ENCODE peak calls at places on chromosomes 11 and 22, in ten cellular contexts. H is MM.1S, L is IMR-90, D is osteoblast, T is PC-3, Q is neural progenitor cell, U is GM23338, G is SK-N-SH, F is GM12878, C is mammary epithelial cell. E is an unnamed sample.

GRCh38 chr22:49911881-49912625 is 6.2 kb downstream of the ALG12 start:
- DNase-seq in F (no peak), D (peak), L (no peak), C (no peak), T (no peak), G (no peak), Q (no peak), H (no peak), U (no peak), E (no peak)

GRCh38 chr11:120168108-120168959 is 30.4 kb upstream of the TRIM29 start:
- DNase-seq in G (no peak), T (no peak), H (no peak), Q (no peak), C (no peak), U (no peak), D (no peak), F (no peak), L (peak), E (no peak)

GRCh38 chr11:86477495-86478155 is 102.9 kb downstream of the CCDC81 start:
- DNase-seq in D (peak), T (peak), Q (no peak), L (peak), C (no peak), F (no peak), U (no peak), G (no peak), H (no peak), E (no peak)

GRCh38 chr11:92801685-92802084 is 167.8 kb upstream of the MTNR1B start:
- DNase-seq in T (no peak), C (no peak), D (no peak), L (no peak), H (no peak), Q (no peak), G (no peak), U (no peak), F (no peak), E (no peak)

GRCh38 chr11:34732831-34733230 is 111.9 kb downstream of the EHF start:
- DNase-seq in U (no peak), C (no peak), H (no peak), D (no peak), T (no peak), Q (no peak), L (no peak), F (no peak), G (no peak), E (no peak)

GRCh38 chr11:77211040-77211451 is 83.0 kb downstream of the MYO7A start:
- DNase-seq in F (no peak), L (no peak), H (peak), Q (no peak), C (no peak), T (no peak), U (no peak), D (peak), G (peak), E (no peak)

GRCh38 chr11:11977206-11977938 is 31.1 kb downstream of the DKK3 start:
- DNase-seq in U (peak), H (no peak), G (no peak), L (peak), T (peak), F (no peak), D (peak), C (peak), Q (no peak), E (no peak)

GRCh38 chr11:33553486-33553885 is 147.1 kb downstream of the C11orf91 start:
- DNase-seq in T (peak), L (peak), U (no peak), F (no peak), Q (no peak), D (no peak), C (peak), G (no peak), H (no peak), E (no peak)

GRCh38 chr11:18527512-18527911 is 770 bp upstream of the TSG101 start:
- DNase-seq in F (no peak), Q (no peak), C (peak), L (peak), G (peak), D (peak), H (peak), T (peak), U (no peak), E (no peak)

GRCh38 chr11:102683277-102683676 is 22.3 kb downstream of the MMP27 start:
- DNase-seq in H (no peak), D (no peak), L (no peak), F (no peak), G (no peak), U (peak), Q (peak), C (peak), T (peak), E (no peak)

GRCh38 chr11:37317803-37318202 is 719.8 kb upstream of the RAG2 start:
- DNase-seq in L (no peak), T (no peak), D (no peak), C (no peak), Q (no peak), H (no peak), F (no peak), U (no peak), G (no peak), E (no peak)

GRCh38 chr11:94708642-94709041 is 59.5 kb upstream of the AMOTL1 start:
- DNase-seq in H (no peak), G (no peak), D (no peak), Q (no peak), T (peak), C (no peak), F (no peak), L (no peak), U (no peak), E (no peak)

GRCh38 chr11:59616396-59616982 is 915 bp upstream of the OSBP start:
- DNase-seq in U (no peak), L (no peak), F (no peak), D (no peak), C (no peak), T (no peak), Q (peak), G (no peak), H (no peak), E (no peak)

GRCh38 chr11:15170698-15171097 is 56.0 kb downstream of the INSC start:
- DNase-seq in D (no peak), F (no peak), Q (no peak), L (no peak), U (no peak), G (no peak), C (no peak), T (no peak), H (no peak), E (no peak)

GRCh38 chr22:44782286-44782830 is 30.0 kb downstream of the ARHGAP8 start:
- DNase-seq in D (peak), T (no peak), Q (no peak), L (no peak), C (no peak), U (no peak), F (no peak), G (no peak), H (no peak), E (no peak)

GRCh38 chr11:76753950-76754349 is 29.2 kb upstream of the TSKU start:
- DNase-seq in F (no peak), Q (no peak), D (no peak), H (no peak), T (no peak), L (no peak), U (no peak), C (no peak), G (no peak), E (no peak)

GRCh38 chr11:42296910-42297309 is 837.5 kb upstream of the LRRC4C start:
- DNase-seq in G (no peak), U (no peak), L (no peak), F (no peak), C (no peak), H (no peak), T (no peak), D (no peak), Q (no peak), E (no peak)

GRCh38 chr22:26894766-26895485 is 237.5 kb downstream of the MIAT start:
- DNase-seq in H (no peak), F (no peak), U (no peak), Q (no peak), L (peak), G (no peak), T (peak), D (peak), C (peak), E (no peak)

GRCh38 chr11:21552910-21553309 is 640.0 kb upstream of the ANO5 start:
- DNase-seq in Q (no peak), G (no peak), U (no peak), T (peak), H (no peak), D (no peak), F (no peak), C (peak), L (no peak), E (no peak)

GRCh38 chr22:17419348-17419747 is 50.1 kb downstream of the CECR2 start:
- DNase-seq in U (no peak), D (no peak), C (no peak), F (no peak), L (no peak), Q (no peak), G (no peak), H (no peak), T (no peak), E (no peak)

GRCh38 chr11:114289779-114290178 is 6.4 kb upstream of the NNMT start:
- DNase-seq in L (no peak), U (peak), D (no peak), C (no peak), G (no peak), F (no peak), T (no peak), Q (no peak), H (no peak), E (no peak)

GRCh38 chr11:114288139-114288538 is 8.1 kb upstream of the NNMT start:
- DNase-seq in T (peak), C (no peak), D (no peak), U (no peak), G (no peak), H (no peak), L (no peak), Q (no peak), F (no peak), E (no peak)

GRCh38 chr11:114291847-114292680 is 4.1 kb upstream of the NNMT start:
- DNase-seq in G (no peak), Q (no peak), T (peak), L (peak), D (no peak), C (peak), F (no peak), H (peak), U (no peak), E (no peak)

GRCh38 chr11:114291381-114291780 is 4.8 kb upstream of the NNMT start:
- DNase-seq in C (no peak), Q (no peak), U (no peak), H (peak), F (no peak), G (no peak), D (no peak), T (no peak), L (peak), E (no peak)

DNA sequence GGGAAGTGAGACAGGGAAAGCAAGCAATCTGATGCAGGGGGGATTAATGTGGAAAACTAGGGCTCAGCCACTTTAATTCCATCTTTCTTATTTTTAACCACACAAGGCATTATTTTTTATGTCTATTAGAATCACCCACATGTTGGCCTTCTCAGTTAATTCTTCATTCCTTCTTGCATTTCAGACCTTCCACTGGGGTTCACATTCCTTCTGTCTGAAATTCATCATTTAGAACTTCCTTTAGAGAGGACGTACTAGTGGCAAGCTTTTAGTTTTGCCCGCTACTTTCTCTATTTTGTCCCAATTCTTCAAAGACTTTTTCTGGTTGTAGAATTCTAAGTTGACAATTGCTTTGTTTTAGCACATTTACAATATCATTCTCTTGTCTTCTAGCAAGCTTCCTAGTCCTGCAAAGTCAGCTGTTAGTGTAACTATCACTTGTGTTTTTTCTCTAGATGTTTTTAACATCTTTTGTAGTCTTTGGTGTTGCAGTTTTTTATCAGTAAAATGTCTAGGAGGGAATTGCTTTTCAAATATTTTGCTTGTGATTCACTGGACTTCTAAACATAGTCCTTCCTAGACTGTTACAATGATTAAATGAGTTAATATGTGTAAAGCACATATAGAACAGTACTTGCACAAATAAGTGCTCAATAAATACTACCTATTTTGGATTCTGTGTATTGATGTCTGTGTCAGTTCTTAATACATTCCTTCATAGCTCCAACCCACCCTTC is 5.5 kb upstream of the NNMT start:
- DNase-seq in H (no peak), F (no peak), G (no peak), U (no peak), Q (no peak), D (no peak), C (no peak), T (no peak), L (no peak), E (no peak)
- H2AFZ ChIP-seq in H (no peak), F (no peak), G (peak), U (no peak), Q (no peak), D (no peak), C (no peak), T (no peak), L (no peak), E (no peak)

DNA sequence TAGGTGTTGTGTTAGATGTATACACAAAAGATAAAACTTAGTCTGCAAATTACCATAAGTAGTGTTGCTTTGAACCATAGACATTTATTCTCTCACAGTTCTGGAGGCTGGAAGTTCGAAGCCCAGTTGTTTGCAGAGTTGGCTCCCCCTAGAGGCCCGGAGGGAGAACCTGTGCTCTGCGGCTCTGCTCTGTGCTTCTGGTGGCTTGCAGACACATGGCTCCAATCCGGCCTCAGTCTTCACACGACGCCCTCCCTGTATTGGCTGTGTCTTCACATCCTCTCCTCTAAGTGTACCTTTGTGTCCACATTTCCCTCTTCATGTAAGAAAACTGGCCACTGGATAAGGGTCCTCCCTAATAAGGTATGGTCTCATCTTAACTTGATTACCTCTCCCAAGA is 128.4 kb downstream of the OPCML start:
- DNase-seq in T (no peak), G (peak), Q (no peak), D (no peak), F (no peak), H (peak), U (peak), L (no peak), C (no peak), E (no peak)
- TF ChIP-seq CTCF in T (peak), G (no peak), Q (peak), D (no peak), F (peak), H (no peak), U (peak), L (no peak), C (peak), E (no peak)

GRCh38 chr22:22712666-22713365 is 68.4 kb downstream of the GGTLC2 start:
- DNase-seq in U (no peak), Q (no peak), L (no peak), D (no peak), F (no peak), H (no peak), C (no peak), T (no peak), G (no peak), E (no peak)
- H2AFZ ChIP-seq in U (no peak), Q (no peak), L (no peak), D (no peak), F (no peak), H (no peak), C (no peak), T (no peak), G (no peak), E (no peak)

GRCh38 chr11:46414466-46414796 is 22.9 kb upstream of the CHRM4 start:
- DNase-seq in T (no peak), U (no peak), L (no peak), H (no peak), F (no peak), D (no peak), Q (no peak), C (no peak), G (no peak), E (no peak)

GRCh38 chr11:46408407-46408986 is 16.9 kb upstream of the CHRM4 start:
- DNase-seq in T (no peak), D (peak), Q (no peak), G (no peak), F (no peak), L (no peak), H (no peak), U (no peak), C (no peak), E (no peak)

GRCh38 chr11:46407635-46408034 is 16.1 kb upstream of the CHRM4 start:
- DNase-seq in T (no peak), C (no peak), H (no peak), L (no peak), G (no peak), F (no peak), U (no peak), Q (no peak), D (no peak), E (no peak)

GRCh38 chr11:46413755-46414465 is 22.3 kb upstream of the CHRM4 start:
- DNase-seq in Q (no peak), L (peak), G (no peak), C (no peak), F (no peak), U (no peak), D (no peak), H (no peak), T (peak), E (no peak)

DNA sequence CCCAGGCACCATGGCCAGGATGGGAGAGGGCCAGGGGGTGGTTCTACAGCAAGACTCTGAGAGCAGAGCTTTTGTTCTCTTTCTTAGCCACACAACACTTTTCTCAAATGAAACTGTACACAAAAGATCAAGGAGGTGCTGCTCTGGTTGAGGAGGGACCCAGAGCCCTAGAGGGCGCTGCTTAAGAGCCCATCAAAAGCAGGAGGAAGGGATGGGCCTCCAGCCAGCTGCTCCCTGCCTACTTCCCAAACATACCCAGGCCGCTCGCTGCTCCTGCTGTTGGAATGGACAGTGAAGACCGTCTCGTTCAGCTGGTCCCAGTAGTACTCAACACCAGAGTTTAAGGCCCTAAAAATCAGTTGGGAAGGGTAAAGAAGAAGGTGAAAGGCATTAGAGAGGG is 18.4 kb upstream of the CHRM4 start:
- DNase-seq in H (no peak), D (peak), G (no peak), Q (peak), T (no peak), F (no peak), L (no peak), U (peak), C (no peak), E (no peak)
- TF ChIP-seq CTCF in H (no peak), D (peak), G (peak), Q (peak), T (peak), F (no peak), L (peak), U (peak), C (peak), E (peak)

GRCh38 chr11:56885182-56885581 is 103.5 kb upstream of the OR5AK2 start:
- DNase-seq in D (no peak), C (peak), L (no peak), F (no peak), U (peak), Q (peak), H (no peak), G (peak), T (peak), E (no peak)

GRCh38 chr11:56886465-56886864 is 102.2 kb upstream of the OR5AK2 start:
- DNase-seq in F (no peak), Q (no peak), H (no peak), C (no peak), U (no peak), L (no peak), T (no peak), G (no peak), D (no peak), E (no peak)

GRCh38 chr11:56885854-56886253 is 102.9 kb upstream of the OR5AK2 start:
- DNase-seq in D (no peak), T (no peak), Q (no peak), L (no peak), H (no peak), U (no peak), G (no peak), C (no peak), F (no peak), E (no peak)

GRCh38 chr11:56889986-56890385 is 98.7 kb upstream of the OR5AK2 start:
- DNase-seq in G (no peak), C (peak), H (no peak), F (no peak), U (no peak), T (no peak), D (no peak), L (no peak), Q (no peak), E (no peak)

GRCh38 chr11:56887940-56888339 is 100.8 kb upstream of the OR5AK2 start:
- DNase-seq in T (no peak), C (no peak), U (no peak), G (no peak), H (no peak), D (no peak), F (no peak), L (no peak), Q (no peak), E (no peak)
- H2AFZ ChIP-seq in T (no peak), C (no peak), U (no peak), G (no peak), H (no peak), D (no peak), F (no peak), L (no peak), Q (no peak), E (no peak)

DNA sequence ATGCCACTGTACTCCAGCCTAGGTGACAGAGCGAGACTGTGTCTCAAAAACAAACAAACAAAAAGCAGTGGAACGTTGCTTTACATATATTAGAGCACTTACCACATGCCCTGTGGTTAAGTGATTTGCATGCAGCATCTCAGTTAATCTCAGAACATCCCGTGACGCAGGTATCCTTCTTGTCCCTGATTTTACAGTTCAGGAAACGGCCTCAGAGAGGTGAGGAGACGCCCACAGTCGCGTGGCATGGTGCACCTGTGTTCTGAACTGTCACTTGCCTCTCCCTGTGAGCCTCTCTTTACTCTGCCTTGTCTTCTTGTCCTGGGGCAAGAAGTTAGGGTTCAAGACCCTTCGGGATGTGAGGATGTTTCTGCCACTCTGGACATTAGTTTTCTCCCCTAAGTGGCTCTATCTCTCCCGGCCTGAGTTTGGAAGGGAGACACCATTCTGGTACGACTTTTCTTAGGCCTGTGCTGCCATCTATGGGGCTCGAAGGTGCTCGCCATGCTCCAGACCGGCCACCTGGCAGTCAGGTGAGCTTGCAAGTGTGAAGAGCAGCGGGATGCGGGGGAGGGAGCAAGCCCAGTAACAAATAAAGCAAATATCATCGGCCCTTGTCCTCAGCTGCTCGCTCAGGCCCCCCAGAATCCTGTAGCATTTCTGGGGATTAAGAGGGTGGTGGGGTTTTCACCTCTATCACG is 25.6 kb downstream of the YWHAH start:
- DNase-seq in D (peak), F (no peak), Q (peak), U (peak), T (peak), H (peak), G (peak), L (peak), C (peak), E (no peak)
- TF ChIP-seq CTCF in D (peak), F (peak), Q (peak), U (peak), T (peak), H (peak), G (peak), L (peak), C (peak), E (peak)